ENCODE peak calls at places on chromosomes 11 and 22, in four cellular contexts. One of them, this sample, is unnamed.

GRCh38 chr11:119363874-119364590 is 17.5 kb downstream of the USP2 start:
- DNase-seq in right atrium auricular region: no peak
- DNase-seq in CD8-positive, alpha-beta T cell: no peak
- DNase-seq in naive thymus-derived CD4-positive, alpha-beta T cell: peak
- DNase-seq in this sample: no peak

GRCh38 chr22:21974058-21974649 is 8.4 kb downstream of the TOP3B start:
- DNase-seq in right atrium auricular region: no peak
- DNase-seq in CD8-positive, alpha-beta T cell: no peak
- DNase-seq in naive thymus-derived CD4-positive, alpha-beta T cell: no peak
- DNase-seq in this sample: no peak

GRCh38 chr11:134025086-134025437 is 43.8 kb upstream of the JAM3 start:
- DNase-seq in right atrium auricular region: no peak
- DNase-seq in CD8-positive, alpha-beta T cell: no peak
- DNase-seq in naive thymus-derived CD4-positive, alpha-beta T cell: no peak
- DNase-seq in this sample: no peak

GRCh38 chr22:36775589-36775965 is 342 bp downstream of the IFT27 start:
- DNase-seq in right atrium auricular region: no peak
- DNase-seq in CD8-positive, alpha-beta T cell: no peak
- DNase-seq in naive thymus-derived CD4-positive, alpha-beta T cell: peak
- DNase-seq in this sample: no peak

GRCh38 chr11:95282337-95282751 is 51.3 kb upstream of the SESN3 start:
- DNase-seq in right atrium auricular region: no peak
- DNase-seq in CD8-positive, alpha-beta T cell: no peak
- DNase-seq in naive thymus-derived CD4-positive, alpha-beta T cell: no peak
- DNase-seq in this sample: no peak

GRCh38 chr22:36936362-36937116 is 23.1 kb downstream of the CSF2RB start:
- DNase-seq in right atrium auricular region: no peak
- DNase-seq in CD8-positive, alpha-beta T cell: no peak
- DNase-seq in naive thymus-derived CD4-positive, alpha-beta T cell: no peak
- DNase-seq in this sample: peak

GRCh38 chr11:68904458-68904847 is 762 bp downstream of the IGHMBP2 start:
- DNase-seq in right atrium auricular region: no peak
- DNase-seq in CD8-positive, alpha-beta T cell: no peak
- DNase-seq in naive thymus-derived CD4-positive, alpha-beta T cell: no peak
- DNase-seq in this sample: no peak

GRCh38 chr11:31968774-31969433 is 122.0 kb upstream of the RCN1 start:
- DNase-seq in right atrium auricular region: no peak
- DNase-seq in CD8-positive, alpha-beta T cell: no peak
- DNase-seq in naive thymus-derived CD4-positive, alpha-beta T cell: no peak
- DNase-seq in this sample: no peak

GRCh38 chr11:75775056-75775455 is 6.5 kb downstream of the DGAT2 start:
- DNase-seq in right atrium auricular region: no peak
- DNase-seq in CD8-positive, alpha-beta T cell: no peak
- DNase-seq in naive thymus-derived CD4-positive, alpha-beta T cell: no peak
- DNase-seq in this sample: peak

GRCh38 chr22:31342389-31343125 is 3.6 kb downstream of the PATZ1 start:
- DNase-seq in right atrium auricular region: no peak
- DNase-seq in CD8-positive, alpha-beta T cell: no peak
- DNase-seq in naive thymus-derived CD4-positive, alpha-beta T cell: no peak
- DNase-seq in this sample: no peak

This sample was measured in H9.